ENCODE peak calls at places on chromosomes 2 and 18, in five cellular contexts. H is WTC11, D is choroid plexus epithelial cell, V is cardiac fibroblast, Z is NCI-H2029. X is an unnamed sample.

GRCh38 chr2:143284087-143284675 is 155.0 kb downstream of the ARHGAP15 start:
- DNase-seq in D (peak; percentile 75), Z (no peak), H (peak; percentile 17), V (peak; percentile 62), X (peak; percentile 47)

GRCh38 chr2:100731535-100731981 is 88.4 kb upstream of the NPAS2 start:
- DNase-seq in Z (no peak), V (peak; percentile 95), H (no peak), D (peak; percentile 16), X (no peak)

GRCh38 chr2:120246546-120247300 is 5.9 kb upstream of the RALB start:
- DNase-seq in Z (peak; percentile 33), D (no peak), H (no peak), V (no peak), X (no peak)

GRCh38 chr2:2502150-2502549 is 171.1 kb upstream of the MYT1L start:
- DNase-seq in Z (no peak), D (no peak), H (no peak), V (no peak), X (no peak)

GRCh38 chr18:59266019-59266369 is 7.3 kb downstream of the RAX start:
- DNase-seq in Z (no peak), V (no peak), D (no peak), H (no peak), X (no peak)

GRCh38 chr2:162480067-162480466 is 136.1 kb downstream of the GCA start:
- DNase-seq in H (no peak), V (peak; percentile 18), D (peak; percentile 52), Z (no peak), X (no peak)

GRCh38 chr2:33021542-33022259 is 74.9 kb downstream of the LTBP1 start:
- DNase-seq in D (peak; percentile 82), Z (no peak), V (peak; percentile 89), H (no peak), X (no peak)

GRCh38 chr2:46239847-46240181 is 57.4 kb upstream of the EPAS1 start:
- DNase-seq in Z (no peak), H (no peak), D (no peak), V (no peak), X (no peak)

GRCh38 chr2:223076573-223076972 is 24.6 kb downstream of the KCNE4 start:
- DNase-seq in V (peak; percentile 52), D (peak; percentile 34), H (no peak), Z (no peak), X (no peak)

GRCh38 chr2:20551945-20552328 is 99.0 kb downstream of the HS1BP3 start:
- DNase-seq in V (no peak), Z (no peak), D (no peak), H (no peak), X (no peak)

GRCh38 chr18:21833619-21834300 is 93.2 kb downstream of the MIB1 start:
- DNase-seq in D (peak; percentile 12), V (no peak), Z (no peak), H (no peak), X (no peak)

GRCh38 chr2:174593041-174593440 is 4.6 kb downstream of the WIPF1 start:
- DNase-seq in D (no peak), H (no peak), Z (no peak), V (no peak), X (no peak)

GRCh38 chr18:77107218-77107815 is 25.3 kb downstream of the MBP start:
- DNase-seq in Z (no peak), H (no peak), D (peak; percentile 27), V (peak; percentile 28), X (no peak)

GRCh38 chr2:65299246-65299645 is 71.6 kb downstream of the ACTR2 start:
- DNase-seq in H (no peak), D (no peak), V (peak; percentile 84), Z (no peak), X (no peak)

GRCh38 chr2:158128168-158128973 is 26.7 kb downstream of the UPP2 start:
- DNase-seq in H (no peak), Z (no peak), D (no peak), V (no peak), X (no peak)

GRCh38 chr2:45288532-45288931 is 279.3 kb upstream of the SIX2 start:
- DNase-seq in Z (no peak), D (peak; percentile 65), H (no peak), V (peak; percentile 69), X (no peak)

GRCh38 chr2:14756981-14757657 is 124.6 kb downstream of the LRATD1 start:
- DNase-seq in V (peak; percentile 84), D (peak; percentile 38), Z (no peak), H (no peak), X (no peak)